ENCODE peak calls at places on chromosome 18, in six cellular contexts. F, D, U, G, V and S are unnamed samples.

GRCh38 chr18:79904357-79905147 is 46.9 kb downstream of the SLC66A2 start:
- DNase-seq in G (no peak), D (no peak), F (no peak), U (no peak), V (no peak), S (no peak)

GRCh38 chr18:78407456-78407823 is 572.2 kb upstream of the SALL3 start:
- DNase-seq in D (no peak), F (no peak), G (no peak), V (no peak), U (no peak), S (peak)

GRCh38 chr18:50928551-50928950 is 39.3 kb upstream of the ELAC1 start:
- DNase-seq in F (no peak), V (peak), G (no peak), D (no peak), U (no peak), S (no peak)

GRCh38 chr18:45958730-45959129 is 8.4 kb downstream of the EPG5 start:
- DNase-seq in V (peak), F (no peak), G (no peak), U (no peak), D (peak), S (no peak)

GRCh38 chr18:79853993-79854364 is 56.2 kb downstream of the KCNG2 start:
- DNase-seq in V (no peak), F (no peak), U (no peak), D (no peak), G (no peak), S (no peak)

GRCh38 chr18:74784791-74785190 is 187.1 kb downstream of the ZNF407 start:
- DNase-seq in D (no peak), V (no peak), G (no peak), U (no peak), F (no peak), S (no peak)

GRCh38 chr18:12659904-12660605 is 2.1 kb upstream of the SPIRE1 start:
- DNase-seq in V (peak), D (peak), F (peak), G (peak), U (peak), S (peak)

GRCh38 chr18:68233043-68233442 is 481.9 kb downstream of the TMX3 start:
- DNase-seq in U (no peak), D (no peak), F (no peak), V (no peak), G (no peak), S (no peak)

GRCh38 chr18:26757263-26758019 is 108.1 kb downstream of the AQP4 start:
- DNase-seq in G (no peak), V (no peak), D (no peak), U (peak), F (no peak), S (no peak)

GRCh38 chr18:23662309-23663263 is at the start of gene ANKRD29:
- DNase-seq in D (peak), V (peak), G (no peak), F (no peak), U (peak), S (peak)

GRCh38 chr18:61888622-61889021 is 4.2 kb downstream of the RNF152 start:
- DNase-seq in F (no peak), G (no peak), D (no peak), U (no peak), V (no peak), S (no peak)

GRCh38 chr18:71398530-71398929 is 1109.7 kb downstream of the SOCS6 start:
- DNase-seq in V (peak), F (peak), U (peak), G (no peak), D (peak), S (no peak)

GRCh38 chr18:7541835-7542234 is 25.3 kb upstream of the PTPRM start:
- DNase-seq in G (no peak), F (no peak), U (no peak), D (no peak), V (no peak), S (no peak)

GRCh38 chr18:46071615-46071893 is 506 bp downstream of the PSTPIP2 start:
- DNase-seq in V (no peak), G (no peak), D (no peak), U (no peak), F (no peak), S (no peak)

GRCh38 chr18:11497585-11497984 is 111.8 kb upstream of the SLC35G4 start:
- DNase-seq in U (no peak), F (peak), V (no peak), G (no peak), D (no peak), S (no peak)

GRCh38 chr18:36813111-36813752 is 15.6 kb downstream of the TPGS2 start:
- DNase-seq in D (no peak), U (no peak), G (no peak), F (no peak), V (no peak), S (no peak)

GRCh38 chr18:31102020-31102684 is at the start of gene DSC2:
- DNase-seq in F (peak), U (peak), G (no peak), D (peak), V (no peak), S (no peak)

GRCh38 chr18:3520230-3521085 is 70.5 kb downstream of the TGIF1 start:
- DNase-seq in V (no peak), F (no peak), U (no peak), G (no peak), D (no peak), S (no peak)

GRCh38 chr18:63677490-63678225 is 16.0 kb upstream of the SERPINB3 start:
- DNase-seq in D (peak), F (no peak), U (no peak), G (no peak), V (no peak), S (no peak)

GRCh38 chr18:73235491-73235890 is 367.7 kb upstream of the NETO1 start:
- DNase-seq in V (peak), G (no peak), U (peak), D (peak), F (peak), S (no peak)
- H3K27ac ChIP-seq in V (peak), G (no peak), U (no peak), D (peak), F (no peak), S (no peak)

DNA sequence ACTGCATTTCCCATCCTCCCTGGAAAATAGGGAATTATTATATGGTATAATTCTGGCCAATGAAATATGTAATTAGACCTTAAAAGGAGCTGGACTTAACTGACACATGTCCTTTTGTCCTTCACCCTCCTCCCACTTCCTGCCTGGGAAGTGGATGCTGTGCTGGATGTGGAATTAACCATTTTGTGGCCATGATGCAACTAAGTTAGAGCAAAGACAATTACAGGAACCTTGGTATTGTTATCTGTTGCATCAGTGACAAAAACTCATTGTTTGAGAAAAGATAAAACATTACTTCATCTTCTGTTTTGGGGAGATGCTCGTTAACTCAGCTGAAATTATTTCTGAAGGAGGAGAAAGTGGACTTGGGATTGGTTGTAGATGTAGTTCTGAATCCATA is 227.7 kb upstream of the BOD1L2 start:
- DNase-seq in G (no peak), F (no peak), U (no peak), V (no peak), D (no peak), S (no peak)
- H3K4me2 ChIP-seq in G (no peak), F (no peak), U (no peak), V (no peak), D (no peak), S (no peak)

DNA sequence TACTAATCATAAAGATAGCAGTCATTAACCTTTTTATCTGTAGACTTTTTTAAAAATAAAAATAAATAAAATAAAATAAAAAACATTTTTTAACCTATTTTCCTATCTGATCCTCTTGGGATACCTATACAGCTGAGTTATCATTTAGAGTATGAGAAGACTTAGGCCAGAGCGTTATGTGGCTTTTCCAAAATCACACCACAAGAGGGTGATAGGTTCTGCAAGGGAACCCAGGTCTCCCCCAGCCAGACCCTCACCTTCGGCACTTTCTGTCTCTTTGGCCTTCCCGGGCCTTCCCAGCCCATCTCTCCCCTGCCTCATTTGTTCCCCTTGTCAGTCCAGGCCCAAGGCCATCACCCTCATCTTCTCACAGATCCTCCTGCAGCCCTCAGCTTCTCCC is 311.7 kb downstream of the SMAD2 start:
- DNase-seq in G (no peak), V (no peak), F (no peak), U (no peak), D (no peak), S (no peak)
- H3K27ac ChIP-seq in G (no peak), V (no peak), F (no peak), U (no peak), D (no peak), S (no peak)

DNA sequence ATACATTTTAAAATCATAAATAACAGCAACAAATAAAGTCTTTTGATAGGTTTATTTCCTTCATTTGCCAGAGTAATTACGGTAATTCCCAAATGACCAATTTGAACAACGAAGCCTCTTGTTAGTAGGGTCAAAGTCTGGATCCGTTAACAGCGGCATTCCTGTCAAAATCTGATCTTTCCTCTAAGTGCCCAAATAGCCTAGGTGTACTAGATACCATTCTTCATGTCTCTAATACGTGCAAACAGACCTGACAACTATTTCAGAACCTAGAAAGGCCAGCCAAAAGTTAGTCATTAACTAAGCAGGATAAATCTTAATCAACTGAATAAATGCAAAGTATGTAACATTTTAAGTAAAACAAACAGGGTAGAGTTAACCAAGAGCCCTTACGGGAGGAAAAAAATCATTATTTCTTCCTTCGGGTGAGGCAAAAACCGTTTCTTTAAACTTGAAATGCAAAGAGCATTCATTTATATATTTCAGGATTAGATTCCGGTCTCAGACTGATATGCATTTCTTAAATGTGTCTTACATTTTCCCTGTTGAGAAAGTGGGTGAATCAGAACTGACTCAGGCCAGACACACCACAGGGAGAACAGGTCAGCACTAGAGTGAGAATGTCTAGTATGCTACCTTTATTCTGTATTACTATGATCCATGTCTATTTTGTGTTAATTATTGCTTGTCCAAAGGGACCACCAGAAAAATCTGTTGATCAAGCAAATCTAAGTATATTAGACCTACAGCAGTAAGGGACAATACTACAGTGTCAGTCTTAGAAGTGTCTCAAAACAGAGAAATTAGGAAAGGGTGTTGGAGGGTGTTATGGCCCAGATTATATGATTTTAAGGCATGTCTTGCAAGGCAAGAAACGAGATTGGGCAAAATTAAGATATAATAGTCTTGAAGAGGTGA is 141.5 kb upstream of the NDUFV2 start:
- DNase-seq in V (peak), F (peak), U (no peak), G (no peak), D (peak), S (no peak)
- H3K4me2 ChIP-seq in V (peak), F (peak), U (peak), G (no peak), D (peak), S (no peak)

GRCh38 chr18:22422909-22423548 is 5.3 kb upstream of the CTAGE1 start:
- DNase-seq in D (peak), F (no peak), U (no peak), V (peak), G (no peak), S (no peak)
- H3K27ac ChIP-seq in D (peak), F (no peak), U (no peak), V (no peak), G (no peak), S (no peak)

GRCh38 chr18:72588339-72588738 is 44.2 kb upstream of the CBLN2 start:
- DNase-seq in G (no peak), D (no peak), U (no peak), F (no peak), V (no peak), S (no peak)
- H3K4me2 ChIP-seq in G (no peak), D (no peak), U (no peak), F (no peak), V (no peak), S (no peak)

GRCh38 chr18:34990571-34990970 is 50.6 kb upstream of the MAPRE2 start:
- DNase-seq in G (no peak), V (peak), F (no peak), U (no peak), D (peak), S (no peak)
- H3K27ac ChIP-seq in G (no peak), V (no peak), F (no peak), U (no peak), D (no peak), S (no peak)

GRCh38 chr18:48915621-48916425 is 34.9 kb downstream of the SMAD7 start:
- DNase-seq in G (no peak), D (no peak), U (peak), V (peak), F (no peak), S (no peak)
- H3K4me2 ChIP-seq in G (no peak), D (no peak), U (no peak), V (no peak), F (no peak), S (no peak)

DNA sequence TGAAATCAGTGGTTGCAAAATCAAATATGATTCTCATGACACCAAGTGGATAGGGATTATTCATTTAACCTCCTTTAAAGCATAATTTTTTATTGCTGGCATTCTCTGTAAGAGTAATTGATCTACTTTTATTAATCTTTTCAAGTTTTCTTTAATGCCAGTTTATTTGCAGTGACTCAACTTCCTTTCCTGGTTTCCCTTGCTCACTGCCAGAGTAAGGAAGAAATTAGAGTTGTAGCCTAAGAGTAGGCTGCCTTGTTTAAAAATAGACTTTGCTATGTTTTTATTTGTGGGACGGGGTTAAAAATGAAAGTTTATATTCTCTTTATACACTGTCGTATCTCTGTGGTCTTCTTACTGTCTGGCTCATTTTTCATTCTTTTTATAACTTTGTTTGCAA is 148.6 kb downstream of the WDR7 start:
- DNase-seq in D (peak), V (peak), F (no peak), G (no peak), U (no peak), S (no peak)
- H3K27ac ChIP-seq in D (no peak), V (no peak), F (no peak), G (no peak), U (no peak), S (no peak)

DNA sequence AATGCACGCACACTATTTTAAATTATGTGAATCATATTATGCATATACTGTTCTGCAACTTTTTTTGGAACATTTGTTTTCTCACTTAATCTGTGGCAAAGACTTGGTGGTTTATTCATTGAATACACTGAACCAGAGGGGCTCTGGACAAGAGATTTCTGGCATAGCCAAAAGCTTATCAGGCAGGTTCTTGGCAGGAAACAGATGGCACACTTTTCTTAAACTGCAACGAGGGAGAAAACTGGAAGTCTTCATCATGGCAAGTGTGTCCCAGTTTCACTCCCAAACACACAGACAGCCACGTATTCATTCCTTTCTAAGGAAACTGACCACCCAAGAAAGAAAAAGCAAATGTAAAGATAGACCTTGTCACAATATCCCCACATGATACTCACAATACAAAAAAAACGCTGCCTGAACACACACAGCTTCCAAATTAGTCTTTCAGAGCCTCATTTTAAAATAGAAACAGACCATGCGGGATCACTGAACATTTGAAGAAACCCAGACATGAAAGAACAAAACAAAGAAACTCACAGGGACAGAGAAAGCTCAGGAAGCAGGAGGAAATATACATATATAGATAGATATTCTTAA is 40.6 kb upstream of the RTTN start:
- DNase-seq in U (no peak), G (no peak), D (no peak), V (no peak), F (no peak), S (no peak)
- H3K4me2 ChIP-seq in U (no peak), G (no peak), D (no peak), V (peak), F (no peak), S (no peak)